ENCODE peak calls at places on chromosomes 7 and 10, in six cellular contexts. U is left cardiac atrium; H is ELF-1; S is EH; R is AG09309; P is CD8-positive, alpha-beta T cell. C is an unnamed sample.

GRCh38 chr10:121597504-121598241 is 571 bp downstream of the FGFR2 start:
- DNase-seq in H (peak; percentile 60), R (no peak), S (no peak), U (no peak), P (no peak), C (no peak)

GRCh38 chr10:117175901-117176534 is 21.3 kb upstream of the KCNK18 start:
- DNase-seq in R (peak; percentile 13), U (peak; percentile 83), S (peak; percentile 72), H (peak; percentile 72), P (peak; percentile 77), C (peak; percentile 20)

GRCh38 chr7:34096135-34096775 is 190.9 kb downstream of the BMPER start:
- DNase-seq in S (peak; percentile 86), U (peak; percentile 75), P (no peak), R (peak; percentile 91), H (no peak), C (no peak)

GRCh38 chr7:82714883-82715282 is 271.3 kb upstream of the CACNA2D1 start:
- DNase-seq in P (no peak), S (peak; percentile 15), H (no peak), U (no peak), R (peak; percentile 11), C (no peak)

GRCh38 chr10:32149257-32149955 is 93.2 kb upstream of the KIF5B start:
- DNase-seq in U (peak; percentile 69), H (peak; percentile 19), S (peak; percentile 93), P (no peak), R (peak; percentile 83), C (no peak)

GRCh38 chr10:60123172-60123571 is 216.8 kb upstream of the CCDC6 start:
- DNase-seq in U (no peak), S (peak; percentile 73), H (no peak), R (peak; percentile 46), P (no peak), C (no peak)

GRCh38 chr7:8885480-8885879 is 452.1 kb downstream of the NXPH1 start:
- DNase-seq in S (no peak), U (no peak), P (no peak), R (no peak), H (no peak), C (no peak)

GRCh38 chr10:53846809-53847208 is 954.2 kb downstream of the PCDH15 start:
- DNase-seq in S (no peak), P (no peak), R (no peak), H (no peak), U (no peak), C (no peak)

GRCh38 chr7:134016223-134016941 is 110.8 kb upstream of the LRGUK start:
- DNase-seq in H (peak; percentile 23), P (no peak), R (peak; percentile 5), S (peak; percentile 46), U (no peak), C (no peak)

GRCh38 chr7:96982586-96982985 is 22.8 kb upstream of the DLX6 start:
- DNase-seq in H (no peak), P (no peak), U (no peak), R (no peak), S (no peak), C (no peak)